ENCODE peak calls at places on chromosomes 5 and 9, in five cellular contexts. W is mesendoderm, D is neural progenitor cell, J is MM.1S, P is mesenchymal stem cell. X is an unnamed sample.

GRCh38 chr5:140565024-140565779 is 574 bp downstream of the SLC35A4 start:
- DNase-seq in W (no peak), D (no peak), J (no peak), P (peak), X (peak)

GRCh38 chr5:179870403-179870903 is 11.8 kb upstream of the MRNIP start:
- DNase-seq in W (peak), D (peak), J (no peak), P (peak), X (peak)

GRCh38 chr5:178940569-178941360 is at the start of gene ZNF454:
- DNase-seq in W (peak), D (no peak), J (no peak), P (no peak), X (no peak)

GRCh38 chr5:109485030-109485429 is 75.3 kb upstream of the PJA2 start:
- DNase-seq in W (no peak), D (no peak), J (no peak), P (peak), X (no peak)

GRCh38 chr9:127570533-127571111 is 41.5 kb upstream of the STXBP1 start:
- DNase-seq in W (no peak), D (no peak), J (no peak), P (no peak), X (peak)

GRCh38 chr9:15221746-15222145 is 85.3 kb downstream of the TTC39B start:
- DNase-seq in W (no peak), D (no peak), J (no peak), P (no peak), X (no peak)

GRCh38 chr5:98333921-98334320 is 439.5 kb upstream of the RGMB start:
- DNase-seq in W (no peak), D (no peak), J (no peak), P (no peak), X (peak)

GRCh38 chr5:73786043-73786831 is 160.2 kb downstream of the ARHGEF28 start:
- DNase-seq in W (no peak), D (no peak), J (no peak), P (no peak), X (no peak)

GRCh38 chr5:17105744-17106450 is 111.5 kb upstream of the BASP1 start:
- DNase-seq in W (no peak), D (no peak), J (no peak), P (no peak), X (peak)

GRCh38 chr5:146919304-146919703 is 40.7 kb upstream of the PPP2R2B start:
- DNase-seq in W (peak), D (peak), J (peak), P (no peak), X (no peak)

GRCh38 chr9:112048924-112049785 is 125.9 kb downstream of the SUSD1 start:
- DNase-seq in W (no peak), D (no peak), J (no peak), P (no peak), X (no peak)

GRCh38 chr5:178605788-178606187 is 15.6 kb upstream of the COL23A1 start:
- DNase-seq in W (no peak), D (no peak), J (no peak), P (no peak), X (no peak)

GRCh38 chr5:147887026-147887627 is 8.6 kb downstream of the SCGB3A2 start:
- DNase-seq in W (peak), D (peak), J (peak), P (peak), X (peak)

GRCh38 chr9:70352802-70353201 is 61.7 kb downstream of the KLF9 start:
- DNase-seq in W (no peak), D (no peak), J (no peak), P (peak), X (no peak)

GRCh38 chr5:56078675-56079500 is 84.1 kb upstream of the IL6ST start:
- DNase-seq in W (no peak), D (no peak), J (no peak), P (no peak), X (no peak)

GRCh38 chr5:133063965-133064364 is 12.2 kb downstream of the HSPA4 start:
- DNase-seq in W (no peak), D (no peak), J (peak), P (no peak), X (peak)

DNA sequence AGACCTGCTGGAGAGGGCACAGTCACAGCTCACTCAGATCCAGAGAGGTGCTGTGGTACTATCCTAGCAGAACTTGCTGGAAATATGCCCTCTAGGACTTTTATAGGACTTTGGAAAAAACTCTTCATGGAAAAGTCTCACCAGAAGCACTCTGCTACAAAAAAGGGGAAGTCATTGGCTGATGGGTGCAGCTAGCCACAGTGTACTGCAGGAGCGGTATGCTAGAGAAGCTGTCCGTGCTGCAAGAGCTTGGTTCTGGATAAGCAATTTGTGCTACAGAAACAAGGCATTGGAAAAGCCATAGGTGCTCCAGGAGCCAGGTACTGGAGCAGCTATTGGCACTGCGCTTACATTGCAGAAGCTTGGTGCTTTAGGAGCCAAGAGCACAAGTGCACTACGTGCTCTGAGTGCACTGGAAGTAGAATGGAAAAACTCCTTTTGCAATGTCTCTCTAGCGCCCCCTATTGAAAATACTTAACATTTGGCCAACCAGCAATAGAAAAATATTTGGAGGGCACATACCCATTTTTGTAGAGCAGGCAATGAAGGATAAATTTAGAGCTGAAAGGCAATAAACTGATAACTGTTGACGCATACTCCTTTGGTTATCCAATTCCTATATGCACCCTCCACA is 83.4 kb downstream of the MEGF10 start:
- DNase-seq in W (peak), D (peak), J (no peak), P (no peak), X (no peak)
- H3K9ac ChIP-seq in W (no peak), D (no peak), J (no peak), P (no peak), X (no peak)

GRCh38 chr9:109320734-109321448 is at the start of gene EPB41L4B:
- DNase-seq in W (peak), D (peak), J (peak), P (peak), X (peak)
- H3K9ac ChIP-seq in W (peak), D (no peak), J (peak), P (no peak), X (peak)

GRCh38 chr9:87109851-87110250 is 162.5 kb upstream of the GAS1 start:
- DNase-seq in W (no peak), D (no peak), J (no peak), P (no peak), X (no peak)

GRCh38 chr9:87108639-87109038 is 161.3 kb upstream of the GAS1 start:
- DNase-seq in W (no peak), D (no peak), J (no peak), P (no peak), X (no peak)

GRCh38 chr9:87109182-87109581 is 161.9 kb upstream of the GAS1 start:
- DNase-seq in W (no peak), D (no peak), J (no peak), P (peak), X (no peak)

GRCh38 chr9:87112656-87113055 is 165.3 kb upstream of the GAS1 start:
- DNase-seq in W (no peak), D (no peak), J (no peak), P (no peak), X (no peak)

DNA sequence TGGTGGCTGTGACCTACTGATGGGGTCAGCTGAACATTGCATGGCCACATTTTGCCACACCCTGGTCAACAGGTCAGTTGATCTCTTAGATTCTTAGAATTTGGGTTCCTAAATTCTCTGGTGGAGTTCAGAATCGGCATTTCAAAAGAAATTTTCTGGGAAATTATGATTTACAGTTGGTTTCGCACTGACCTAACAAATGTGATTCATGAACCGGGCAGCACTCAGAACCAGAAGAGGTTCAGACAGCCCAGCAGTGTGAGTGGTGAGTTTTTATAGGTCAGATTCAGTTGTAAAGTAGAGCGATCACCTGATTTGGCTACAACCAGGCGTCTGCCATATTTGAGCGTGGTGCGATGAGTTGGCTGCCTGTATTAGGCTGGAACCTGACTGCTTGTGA is 163.7 kb upstream of the GAS1 start:
- DNase-seq in W (no peak), D (no peak), J (no peak), P (no peak), X (no peak)
- H3K9ac ChIP-seq in W (no peak), D (no peak), J (no peak), P (no peak), X (no peak)

GRCh38 chr5:141853895-141854626 is 24.1 kb downstream of the PCDH1 start:
- DNase-seq in W (peak), D (no peak), J (no peak), P (no peak), X (no peak)
- H3K9ac ChIP-seq in W (no peak), D (no peak), J (no peak), P (no peak), X (no peak)